ENCODE peak calls at places on chromosomes 13 and 19, in ten cellular contexts. One of them, this sample, is unnamed.

GRCh38 chr13:112601351-112601750 is 13.4 kb upstream of the TUBGCP3 start:
- DNase-seq in stimulated activated CD8-positive, alpha-beta memory T cell treated with anti-CD3 and anti-CD28 coated beads, Interleukin-4, amount 100 ng/mL, for 24 hours: no peak
- DNase-seq in nucleus accumbens: no peak
- DNase-seq in activated CD8-positive, alpha-beta memory T cell treated with anti-CD3 and anti-CD28 coated beads, Interleukin-2, amount 50 U/mL, for 4 hours: no peak
- DNase-seq in T-cell: no peak
- DNase-seq in glutamatergic neuron: peak
- DNase-seq in heart right ventricle: no peak
- DNase-seq in WTC11: no peak
- DNase-seq in activated T-cell treated with anti-CD3 and anti-CD28 coated beads for 1 hour: no peak
- DNase-seq in Right ventricle myocardium superior: no peak
- DNase-seq in this sample: no peak

GRCh38 chr13:42990147-42990990 is 1.7 kb downstream of the EPSTI1 start:
- DNase-seq in stimulated activated CD8-positive, alpha-beta memory T cell treated with anti-CD3 and anti-CD28 coated beads, Interleukin-4, amount 100 ng/mL, for 24 hours: no peak
- DNase-seq in nucleus accumbens: no peak
- DNase-seq in activated CD8-positive, alpha-beta memory T cell treated with anti-CD3 and anti-CD28 coated beads, Interleukin-2, amount 50 U/mL, for 4 hours: no peak
- DNase-seq in T-cell: no peak
- DNase-seq in glutamatergic neuron: no peak
- DNase-seq in heart right ventricle: no peak
- DNase-seq in WTC11: no peak
- DNase-seq in activated T-cell treated with anti-CD3 and anti-CD28 coated beads for 1 hour: no peak
- DNase-seq in Right ventricle myocardium superior: no peak
- DNase-seq in this sample: no peak

GRCh38 chr13:26021956-26022355 is 29.9 kb downstream of the SHISA2 start:
- DNase-seq in stimulated activated CD8-positive, alpha-beta memory T cell treated with anti-CD3 and anti-CD28 coated beads, Interleukin-4, amount 100 ng/mL, for 24 hours: no peak
- DNase-seq in nucleus accumbens: no peak
- DNase-seq in activated CD8-positive, alpha-beta memory T cell treated with anti-CD3 and anti-CD28 coated beads, Interleukin-2, amount 50 U/mL, for 4 hours: no peak
- DNase-seq in T-cell: no peak
- DNase-seq in glutamatergic neuron: no peak
- DNase-seq in heart right ventricle: no peak
- DNase-seq in WTC11: no peak
- DNase-seq in activated T-cell treated with anti-CD3 and anti-CD28 coated beads for 1 hour: no peak
- DNase-seq in Right ventricle myocardium superior: no peak
- DNase-seq in this sample: no peak

GRCh38 chr13:23349127-23349897 is 84.2 kb downstream of the SACS start:
- DNase-seq in stimulated activated CD8-positive, alpha-beta memory T cell treated with anti-CD3 and anti-CD28 coated beads, Interleukin-4, amount 100 ng/mL, for 24 hours: no peak
- DNase-seq in nucleus accumbens: no peak
- DNase-seq in activated CD8-positive, alpha-beta memory T cell treated with anti-CD3 and anti-CD28 coated beads, Interleukin-2, amount 50 U/mL, for 4 hours: no peak
- DNase-seq in T-cell: no peak
- DNase-seq in glutamatergic neuron: no peak
- DNase-seq in heart right ventricle: no peak
- DNase-seq in WTC11: no peak
- DNase-seq in activated T-cell treated with anti-CD3 and anti-CD28 coated beads for 1 hour: no peak
- DNase-seq in Right ventricle myocardium superior: no peak
- DNase-seq in this sample: no peak

GRCh38 chr13:76829572-76830327 is 56.5 kb downstream of the KCTD12 start:
- DNase-seq in stimulated activated CD8-positive, alpha-beta memory T cell treated with anti-CD3 and anti-CD28 coated beads, Interleukin-4, amount 100 ng/mL, for 24 hours: no peak
- DNase-seq in nucleus accumbens: no peak
- DNase-seq in activated CD8-positive, alpha-beta memory T cell treated with anti-CD3 and anti-CD28 coated beads, Interleukin-2, amount 50 U/mL, for 4 hours: no peak
- DNase-seq in T-cell: no peak
- DNase-seq in glutamatergic neuron: no peak
- DNase-seq in heart right ventricle: peak
- DNase-seq in WTC11: no peak
- DNase-seq in activated T-cell treated with anti-CD3 and anti-CD28 coated beads for 1 hour: no peak
- DNase-seq in Right ventricle myocardium superior: no peak
- DNase-seq in this sample: no peak

GRCh38 chr13:107581009-107581408 is 634.3 kb downstream of the LIG4 start:
- DNase-seq in stimulated activated CD8-positive, alpha-beta memory T cell treated with anti-CD3 and anti-CD28 coated beads, Interleukin-4, amount 100 ng/mL, for 24 hours: no peak
- DNase-seq in nucleus accumbens: no peak
- DNase-seq in activated CD8-positive, alpha-beta memory T cell treated with anti-CD3 and anti-CD28 coated beads, Interleukin-2, amount 50 U/mL, for 4 hours: no peak
- DNase-seq in T-cell: no peak
- DNase-seq in glutamatergic neuron: no peak
- DNase-seq in heart right ventricle: no peak
- DNase-seq in WTC11: no peak
- DNase-seq in activated T-cell treated with anti-CD3 and anti-CD28 coated beads for 1 hour: no peak
- DNase-seq in Right ventricle myocardium superior: no peak
- DNase-seq in this sample: no peak

GRCh38 chr13:39786091-39786490 is 130.6 kb downstream of the COG6 start:
- DNase-seq in stimulated activated CD8-positive, alpha-beta memory T cell treated with anti-CD3 and anti-CD28 coated beads, Interleukin-4, amount 100 ng/mL, for 24 hours: no peak
- DNase-seq in nucleus accumbens: no peak
- DNase-seq in activated CD8-positive, alpha-beta memory T cell treated with anti-CD3 and anti-CD28 coated beads, Interleukin-2, amount 50 U/mL, for 4 hours: no peak
- DNase-seq in T-cell: no peak
- DNase-seq in glutamatergic neuron: no peak
- DNase-seq in heart right ventricle: no peak
- DNase-seq in WTC11: no peak
- DNase-seq in activated T-cell treated with anti-CD3 and anti-CD28 coated beads for 1 hour: no peak
- DNase-seq in Right ventricle myocardium superior: no peak
- DNase-seq in this sample: no peak

GRCh38 chr13:106110241-106110855 is 425.1 kb downstream of the EFNB2 start:
- DNase-seq in stimulated activated CD8-positive, alpha-beta memory T cell treated with anti-CD3 and anti-CD28 coated beads, Interleukin-4, amount 100 ng/mL, for 24 hours: no peak
- DNase-seq in nucleus accumbens: no peak
- DNase-seq in activated CD8-positive, alpha-beta memory T cell treated with anti-CD3 and anti-CD28 coated beads, Interleukin-2, amount 50 U/mL, for 4 hours: no peak
- DNase-seq in T-cell: no peak
- DNase-seq in glutamatergic neuron: no peak
- DNase-seq in heart right ventricle: no peak
- DNase-seq in WTC11: no peak
- DNase-seq in activated T-cell treated with anti-CD3 and anti-CD28 coated beads for 1 hour: no peak
- DNase-seq in Right ventricle myocardium superior: no peak
- DNase-seq in this sample: no peak

GRCh38 chr19:23832717-23833327 is 74.1 kb upstream of the ZNF681 start:
- DNase-seq in stimulated activated CD8-positive, alpha-beta memory T cell treated with anti-CD3 and anti-CD28 coated beads, Interleukin-4, amount 100 ng/mL, for 24 hours: no peak
- DNase-seq in nucleus accumbens: no peak
- DNase-seq in activated CD8-positive, alpha-beta memory T cell treated with anti-CD3 and anti-CD28 coated beads, Interleukin-2, amount 50 U/mL, for 4 hours: no peak
- DNase-seq in T-cell: no peak
- DNase-seq in glutamatergic neuron: no peak
- DNase-seq in heart right ventricle: no peak
- DNase-seq in WTC11: no peak
- DNase-seq in activated T-cell treated with anti-CD3 and anti-CD28 coated beads for 1 hour: no peak
- DNase-seq in Right ventricle myocardium superior: no peak
- DNase-seq in this sample: no peak

GRCh38 chr13:41034862-41035261 is 15.7 kb upstream of the ELF1 start:
- DNase-seq in stimulated activated CD8-positive, alpha-beta memory T cell treated with anti-CD3 and anti-CD28 coated beads, Interleukin-4, amount 100 ng/mL, for 24 hours: no peak
- DNase-seq in nucleus accumbens: no peak
- DNase-seq in activated CD8-positive, alpha-beta memory T cell treated with anti-CD3 and anti-CD28 coated beads, Interleukin-2, amount 50 U/mL, for 4 hours: no peak
- DNase-seq in T-cell: no peak
- DNase-seq in glutamatergic neuron: no peak
- DNase-seq in heart right ventricle: no peak
- DNase-seq in WTC11: no peak
- DNase-seq in activated T-cell treated with anti-CD3 and anti-CD28 coated beads for 1 hour: no peak
- DNase-seq in Right ventricle myocardium superior: no peak
- DNase-seq in this sample: no peak

GRCh38 chr13:21673592-21674270 is 2.9 kb downstream of the FGF9 start:
- DNase-seq in stimulated activated CD8-positive, alpha-beta memory T cell treated with anti-CD3 and anti-CD28 coated beads, Interleukin-4, amount 100 ng/mL, for 24 hours: no peak
- DNase-seq in nucleus accumbens: peak
- DNase-seq in activated CD8-positive, alpha-beta memory T cell treated with anti-CD3 and anti-CD28 coated beads, Interleukin-2, amount 50 U/mL, for 4 hours: peak
- DNase-seq in T-cell: peak
- DNase-seq in glutamatergic neuron: peak
- DNase-seq in heart right ventricle: no peak
- DNase-seq in WTC11: peak
- DNase-seq in activated T-cell treated with anti-CD3 and anti-CD28 coated beads for 1 hour: peak
- DNase-seq in Right ventricle myocardium superior: peak
- DNase-seq in this sample: peak

GRCh38 chr13:50892162-50892944 is 17.2 kb upstream of the RNASEH2B start:
- DNase-seq in stimulated activated CD8-positive, alpha-beta memory T cell treated with anti-CD3 and anti-CD28 coated beads, Interleukin-4, amount 100 ng/mL, for 24 hours: no peak
- DNase-seq in nucleus accumbens: no peak
- DNase-seq in activated CD8-positive, alpha-beta memory T cell treated with anti-CD3 and anti-CD28 coated beads, Interleukin-2, amount 50 U/mL, for 4 hours: peak
- DNase-seq in T-cell: peak
- DNase-seq in glutamatergic neuron: peak
- DNase-seq in heart right ventricle: no peak
- DNase-seq in WTC11: no peak
- DNase-seq in activated T-cell treated with anti-CD3 and anti-CD28 coated beads for 1 hour: no peak
- DNase-seq in Right ventricle myocardium superior: no peak
- DNase-seq in this sample: peak

This sample was measured in CD4-positive, alpha-beta T cell.